ENCODE peak calls at places on chromosome 1, in six cellular contexts. V is hippocampal formation, W is HS-27A, Y is omental fat pad, J is H54, K is HEK293T. I is an unnamed sample.

GRCh38 chr1:230753586-230754251 is 6.5 kb downstream of the CAPN9 start:
- DNase-seq in K (peak; percentile 92), V (peak; percentile 62), W (no peak), J (no peak), Y (no peak), I (no peak)

GRCh38 chr1:145960468-145961108 is 2.8 kb upstream of the LIX1L start:
- DNase-seq in Y (no peak), V (peak; percentile 69), J (no peak), K (peak; percentile 73), W (no peak), I (no peak)

GRCh38 chr1:41277371-41277994 is 35.4 kb upstream of the SCMH1 start:
- DNase-seq in J (no peak), K (no peak), V (no peak), Y (no peak), W (no peak), I (no peak)

GRCh38 chr1:175714350-175714749 is 29.0 kb downstream of the TNR start:
- DNase-seq in W (no peak), V (no peak), Y (no peak), J (no peak), K (no peak), I (no peak)

GRCh38 chr1:231040019-231040799 is at the start of gene FAM89A:
- DNase-seq in Y (no peak), V (peak; percentile 53), J (peak; percentile 54), K (peak; percentile 96), W (no peak), I (peak; percentile 36)

GRCh38 chr1:220786337-220787068 is at the start of gene MTARC1:
- DNase-seq in J (peak; percentile 26), K (peak; percentile 76), Y (no peak), V (peak; percentile 39), W (no peak), I (no peak)

GRCh38 chr1:167401260-167401873 is 117.0 kb downstream of the CD247 start:
- DNase-seq in J (peak; percentile 26), V (no peak), Y (no peak), K (peak; percentile 69), W (peak; percentile 1), I (peak; percentile 1)

GRCh38 chr1:112998592-112999235 is 42.7 kb upstream of the SLC16A1 start:
- DNase-seq in V (peak; percentile 28), J (no peak), K (no peak), W (no peak), Y (no peak), I (no peak)

GRCh38 chr1:5571861-5572401 is 420.3 kb downstream of the NPHP4 start:
- DNase-seq in K (no peak), W (no peak), V (no peak), J (no peak), Y (no peak), I (no peak)

GRCh38 chr1:113215015-113215414 is 142.0 kb downstream of the LRIG2 start:
- DNase-seq in J (no peak), K (no peak), W (no peak), Y (no peak), V (no peak), I (no peak)

I was measured in T1000.